ENCODE peak calls at places on chromosomes 1 and 21, in four cellular contexts. L is stimulated activated naive B cell treated with anti-CD40 and anti-IgM and Interleukin-4, amounts not matched to agents 10 μg/mL and 1 μg/mL and 100 μg/mL, for 72 hours; D is activated CD4-positive, alpha-beta T cell treated with anti-CD3 and anti-CD28 coated beads, Interleukin-2, amount 50 U/mL, for 48 hours; Q is GM18507. C is an unnamed sample.

GRCh38 chr1:47196622-47197021 is 6.8 kb upstream of the PDZK1IP1 start:
- DNase-seq in L (no peak), D (no peak), Q (no peak), C (no peak)

GRCh38 chr1:207404849-207405525 is 49.1 kb upstream of the CR2 start:
- DNase-seq in L (no peak), D (no peak), Q (no peak), C (peak)

GRCh38 chr1:213938776-213939175 is 49.0 kb upstream of the PROX1 start:
- DNase-seq in L (no peak), D (no peak), Q (no peak), C (no peak)

GRCh38 chr1:235993652-235994051 is 71.2 kb downstream of the NID1 start:
- DNase-seq in L (no peak), D (no peak), Q (no peak), C (no peak)

GRCh38 chr1:226149806-226150205 is 36.7 kb downstream of the ACBD3 start:
- DNase-seq in L (no peak), D (no peak), Q (no peak), C (no peak)

GRCh38 chr1:39379187-39379586 is 112.2 kb upstream of the BMP8A start:
- DNase-seq in L (no peak), D (no peak), Q (no peak), C (no peak)

GRCh38 chr1:162541619-162542141 is 19.8 kb upstream of the UAP1 start:
- DNase-seq in L (no peak), D (no peak), Q (no peak), C (no peak)

GRCh38 chr1:209723761-209724693 is 19.4 kb downstream of the HSD11B1 start:
- DNase-seq in L (no peak), D (peak), Q (no peak), C (no peak)

GRCh38 chr1:58162952-58163550 is 383.5 kb downstream of the OMA1 start:
- DNase-seq in L (no peak), D (peak), Q (no peak), C (no peak)

GRCh38 chr1:232316864-232317263 is 313.1 kb downstream of the SIPA1L2 start:
- DNase-seq in L (no peak), D (no peak), Q (no peak), C (no peak)

GRCh38 chr1:50531027-50531426 is 107.8 kb upstream of the DMRTA2 start:
- DNase-seq in L (no peak), D (no peak), Q (no peak), C (no peak)

GRCh38 chr1:97451422-97451821 is 469.4 kb downstream of the DPYD start:
- DNase-seq in L (no peak), D (no peak), Q (no peak), C (no peak)

GRCh38 chr21:15037095-15037730 is 27.6 kb downstream of the NRIP1 start:
- DNase-seq in L (no peak), D (no peak), Q (no peak), C (no peak)

GRCh38 chr1:200035397-200035955 is 8.0 kb downstream of the NR5A2 start:
- DNase-seq in L (no peak), D (no peak), Q (no peak), C (no peak)

GRCh38 chr1:223242382-223242955 is 99.4 kb upstream of the TLR5 start:
- DNase-seq in L (no peak), D (no peak), Q (no peak), C (no peak)

GRCh38 chr1:65002508-65003315 is 36.4 kb upstream of the JAK1 start:
- DNase-seq in L (peak), D (peak), Q (no peak), C (no peak)

GRCh38 chr1:91335607-91336006 is 69.0 kb downstream of the HFM1 start:
- DNase-seq in L (no peak), D (no peak), Q (no peak), C (no peak)

GRCh38 chr1:41580021-41580420 is 95.5 kb upstream of the EDN2 start:
- DNase-seq in L (no peak), D (no peak), Q (no peak), C (no peak)

GRCh38 chr1:208607616-208608015 is 363.4 kb upstream of the PLXNA2 start:
- DNase-seq in L (no peak), D (no peak), Q (no peak), C (no peak)

GRCh38 chr21:28537371-28538079 is 455.2 kb downstream of the LTN1 start:
- DNase-seq in L (no peak), D (no peak), Q (no peak), C (no peak)

C was measured in GM19239.